ENCODE peak calls at places on chromosome 16, in ten cellular contexts. One of them, this sample, is unnamed.
A peak's percentile ranks its signal among the peaks of the same experiment; 100 is the strongest.

GRCh38 chr16:8611122-8611521 is 10.4 kb upstream of the METTL22 start:
- DNase-seq in prostate gland: no peak
- DNase-seq in lung: no peak
- DNase-seq in osteoblast: no peak
- DNase-seq in heart right ventricle: no peak
- DNase-seq in HL-60: no peak
- DNase-seq in IMR-90: no peak
- DNase-seq in ovary: no peak
- DNase-seq in GM23338: no peak
- DNase-seq in cardiac muscle cell: no peak
- DNase-seq in this sample: no peak

GRCh38 chr16:78194948-78195347 is 95.5 kb downstream of the WWOX start:
- DNase-seq in lung: no peak
- DNase-seq in IMR-90: no peak
- DNase-seq in osteoblast: no peak
- DNase-seq in cardiac muscle cell: no peak
- DNase-seq in prostate gland: no peak
- DNase-seq in ovary: no peak
- DNase-seq in HL-60: no peak
- DNase-seq in GM23338: no peak
- DNase-seq in heart right ventricle: no peak
- DNase-seq in this sample: no peak

GRCh38 chr16:35195864-35196216 is 1736.4 kb downstream of the TP53TG3F start:
- DNase-seq in IMR-90: no peak
- DNase-seq in HL-60: no peak
- DNase-seq in cardiac muscle cell: no peak
- DNase-seq in osteoblast: no peak
- DNase-seq in prostate gland: no peak
- DNase-seq in lung: no peak
- DNase-seq in GM23338: no peak
- DNase-seq in ovary: no peak
- DNase-seq in heart right ventricle: no peak
- DNase-seq in this sample: no peak

GRCh38 chr16:12257926-12258561 is 281.5 kb downstream of the SNX29 start:
- DNase-seq in HL-60: no peak
- DNase-seq in osteoblast: peak; percentile 17
- DNase-seq in cardiac muscle cell: peak; percentile 35
- DNase-seq in GM23338: peak; percentile 28
- DNase-seq in IMR-90: no peak
- DNase-seq in heart right ventricle: no peak
- DNase-seq in ovary: no peak
- DNase-seq in lung: no peak
- DNase-seq in prostate gland: no peak
- DNase-seq in this sample: peak; percentile 85

GRCh38 chr16:73813523-73813922 is 483.1 kb upstream of the PSMD7 start:
- DNase-seq in osteoblast: no peak
- DNase-seq in ovary: no peak
- DNase-seq in IMR-90: no peak
- DNase-seq in heart right ventricle: peak; percentile 6
- DNase-seq in GM23338: no peak
- DNase-seq in HL-60: no peak
- DNase-seq in cardiac muscle cell: no peak
- DNase-seq in prostate gland: no peak
- DNase-seq in lung: no peak
- DNase-seq in this sample: no peak

GRCh38 chr16:83967091-83967490 is 953 bp upstream of the NECAB2 start:
- DNase-seq in HL-60: no peak
- DNase-seq in cardiac muscle cell: no peak
- DNase-seq in osteoblast: peak; percentile 3
- DNase-seq in lung: no peak
- DNase-seq in IMR-90: no peak
- DNase-seq in prostate gland: no peak
- DNase-seq in ovary: no peak
- DNase-seq in GM23338: no peak
- DNase-seq in heart right ventricle: no peak
- DNase-seq in this sample: no peak

GRCh38 chr16:58062821-58063220 is 37.3 kb downstream of the MMP15 start:
- DNase-seq in lung: no peak
- DNase-seq in osteoblast: peak; percentile 43
- DNase-seq in heart right ventricle: no peak
- DNase-seq in HL-60: no peak
- DNase-seq in prostate gland: no peak
- DNase-seq in IMR-90: no peak
- DNase-seq in ovary: no peak
- DNase-seq in GM23338: no peak
- DNase-seq in cardiac muscle cell: no peak
- DNase-seq in this sample: no peak

GRCh38 chr16:8812162-8812843 is 14.7 kb downstream of the PMM2 start:
- DNase-seq in ovary: no peak
- DNase-seq in lung: no peak
- DNase-seq in IMR-90: no peak
- DNase-seq in osteoblast: no peak
- DNase-seq in heart right ventricle: no peak
- DNase-seq in cardiac muscle cell: no peak
- DNase-seq in prostate gland: no peak
- DNase-seq in HL-60: no peak
- DNase-seq in GM23338: no peak
- DNase-seq in this sample: no peak

GRCh38 chr16:46729326-46729995 is 18.7 kb downstream of the MYLK3 start:
- DNase-seq in prostate gland: no peak
- DNase-seq in osteoblast: no peak
- DNase-seq in HL-60: no peak
- DNase-seq in ovary: no peak
- DNase-seq in GM23338: no peak
- DNase-seq in heart right ventricle: no peak
- DNase-seq in lung: no peak
- DNase-seq in IMR-90: no peak
- DNase-seq in cardiac muscle cell: no peak
- DNase-seq in this sample: no peak

GRCh38 chr16:46731691-46732555 is 16.2 kb downstream of the MYLK3 start:
- DNase-seq in GM23338: no peak
- DNase-seq in cardiac muscle cell: no peak
- DNase-seq in ovary: no peak
- DNase-seq in osteoblast: no peak
- DNase-seq in IMR-90: no peak
- DNase-seq in heart right ventricle: peak; percentile 41
- DNase-seq in lung: no peak
- DNase-seq in HL-60: no peak
- DNase-seq in prostate gland: no peak
- DNase-seq in this sample: no peak

GRCh38 chr16:46730126-46730525 is 18.0 kb downstream of the MYLK3 start:
- DNase-seq in ovary: no peak
- DNase-seq in cardiac muscle cell: no peak
- DNase-seq in osteoblast: no peak
- DNase-seq in lung: no peak
- DNase-seq in heart right ventricle: no peak
- DNase-seq in prostate gland: no peak
- DNase-seq in GM23338: no peak
- DNase-seq in HL-60: no peak
- DNase-seq in IMR-90: no peak
- DNase-seq in this sample: no peak

GRCh38 chr16:46732561-46732960 is 15.6 kb downstream of the MYLK3 start:
- DNase-seq in heart right ventricle: no peak
- DNase-seq in IMR-90: no peak
- DNase-seq in cardiac muscle cell: no peak
- DNase-seq in ovary: no peak
- DNase-seq in osteoblast: no peak
- DNase-seq in GM23338: no peak
- DNase-seq in HL-60: no peak
- DNase-seq in prostate gland: no peak
- DNase-seq in lung: no peak
- DNase-seq in this sample: no peak

GRCh38 chr16:46730801-46731690 is 17.1 kb downstream of the MYLK3 start:
- DNase-seq in heart right ventricle: peak; percentile 40
- DNase-seq in IMR-90: no peak
- DNase-seq in lung: no peak
- DNase-seq in osteoblast: no peak
- DNase-seq in cardiac muscle cell: no peak
- DNase-seq in GM23338: no peak
- DNase-seq in prostate gland: no peak
- DNase-seq in ovary: no peak
- DNase-seq in HL-60: no peak
- DNase-seq in this sample: no peak
- H3K27me3 ChIP-seq in heart right ventricle: no peaks in the 10 kb centered on the region
- H3K27me3 ChIP-seq in IMR-90: no peaks in the 10 kb centered on the region
- H3K27me3 ChIP-seq in lung: no peaks in the 10 kb centered on the region
- H3K27me3 ChIP-seq in osteoblast: no peaks in the 10 kb centered on the region
- H3K27me3 ChIP-seq in cardiac muscle cell: no peaks in the 10 kb centered on the region
- H3K27me3 ChIP-seq in GM23338: no peaks in the 10 kb centered on the region
- H3K27me3 ChIP-seq in prostate gland: no peaks in the 10 kb centered on the region
- H3K27me3 ChIP-seq in ovary: no peaks in the 10 kb centered on the region
- H3K27me3 ChIP-seq in HL-60: no peaks in the 10 kb centered on the region
- H3K27me3 ChIP-seq in this sample: no peaks in the 10 kb centered on the region

GRCh38 chr16:86193528-86194193 is 294.7 kb downstream of the IRF8 start:
- DNase-seq in osteoblast: no peak
- DNase-seq in IMR-90: no peak
- DNase-seq in ovary: no peak
- DNase-seq in cardiac muscle cell: no peak
- DNase-seq in heart right ventricle: no peak
- DNase-seq in HL-60: no peak
- DNase-seq in lung: no peak
- DNase-seq in GM23338: no peak
- DNase-seq in prostate gland: no peak
- DNase-seq in this sample: no peak

GRCh38 chr16:86199182-86199581 is 300.2 kb downstream of the IRF8 start:
- DNase-seq in GM23338: no peak
- DNase-seq in HL-60: no peak
- DNase-seq in IMR-90: peak; percentile 18
- DNase-seq in ovary: no peak
- DNase-seq in lung: no peak
- DNase-seq in heart right ventricle: no peak
- DNase-seq in osteoblast: no peak
- DNase-seq in cardiac muscle cell: no peak
- DNase-seq in prostate gland: no peak
- DNase-seq in this sample: no peak

GRCh38 chr16:86195863-86196630 is 297.1 kb downstream of the IRF8 start:
- DNase-seq in lung: no peak
- DNase-seq in osteoblast: no peak
- DNase-seq in prostate gland: no peak
- DNase-seq in IMR-90: no peak
- DNase-seq in heart right ventricle: no peak
- DNase-seq in cardiac muscle cell: peak; percentile 95
- DNase-seq in GM23338: peak; percentile 83
- DNase-seq in HL-60: no peak
- DNase-seq in ovary: no peak
- DNase-seq in this sample: no peak

GRCh38 chr16:86198201-86199118 is 299.5 kb downstream of the IRF8 start:
- DNase-seq in osteoblast: no peak
- DNase-seq in cardiac muscle cell: no peak
- DNase-seq in lung: no peak
- DNase-seq in HL-60: no peak
- DNase-seq in IMR-90: no peak
- DNase-seq in prostate gland: no peak
- DNase-seq in ovary: no peak
- DNase-seq in GM23338: no peak
- DNase-seq in heart right ventricle: no peak
- DNase-seq in this sample: no peak

DNA sequence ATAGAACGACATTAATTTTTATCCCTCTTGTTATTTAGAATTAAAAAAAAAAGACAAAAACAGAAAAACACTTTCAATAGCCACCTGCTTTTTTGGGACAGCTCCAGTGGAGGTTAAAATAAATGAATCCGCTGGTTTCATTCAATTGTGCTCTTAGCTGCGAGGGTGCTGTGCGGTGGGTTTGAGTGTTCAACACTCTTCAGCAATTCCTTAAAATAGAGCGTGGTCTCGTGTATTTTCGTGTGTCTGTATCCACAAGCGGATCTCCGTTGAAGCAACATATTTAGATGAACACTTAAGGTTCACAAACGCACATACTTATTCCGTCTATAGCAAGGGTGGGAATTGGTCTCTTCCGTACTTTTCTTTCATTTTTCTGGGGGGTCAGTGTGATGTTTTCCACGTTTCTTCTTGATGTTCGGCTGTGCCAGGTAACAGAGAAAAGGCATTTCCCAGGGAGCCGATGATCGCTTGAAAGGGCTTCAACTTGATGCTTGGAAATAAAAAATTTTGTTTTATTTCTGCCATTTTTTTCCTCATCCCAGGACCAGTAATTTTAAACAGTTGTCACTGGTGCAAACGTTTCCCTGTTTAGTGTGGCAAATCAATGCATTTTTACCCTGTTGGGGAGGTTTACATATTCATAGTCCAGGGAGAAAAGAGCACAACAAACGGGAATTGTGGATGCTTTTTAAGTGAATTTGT is 297.9 kb downstream of the IRF8 start:
- DNase-seq in osteoblast: no peak
- DNase-seq in lung: no peak
- DNase-seq in HL-60: no peak
- DNase-seq in GM23338: no peak
- DNase-seq in ovary: no peak
- DNase-seq in prostate gland: no peak
- DNase-seq in heart right ventricle: no peak
- DNase-seq in cardiac muscle cell: no peak
- DNase-seq in IMR-90: no peak
- DNase-seq in this sample: no peak
- H3K27ac ChIP-seq in osteoblast: no peak overlapping the region
- H3K27ac ChIP-seq in lung: peak overlapping the region; percentile 79
- H3K27ac ChIP-seq in HL-60: no peak overlapping the region
- H3K27ac ChIP-seq in GM23338: no peak overlapping the region
- H3K27ac ChIP-seq in ovary: no peak overlapping the region
- H3K27ac ChIP-seq in prostate gland: peak overlapping the region; percentile 67
- H3K27ac ChIP-seq in heart right ventricle: no peak overlapping the region
- H3K27ac ChIP-seq in cardiac muscle cell: peak overlapping the region; percentile 91
- H3K27ac ChIP-seq in IMR-90: no peak overlapping the region
- H3K27ac ChIP-seq in this sample: peak overlapping the region; percentile 87

GRCh38 chr16:24360936-24361335 is 104.8 kb downstream of the CACNG3 start:
- DNase-seq in HL-60: no peak
- DNase-seq in GM23338: no peak
- DNase-seq in ovary: no peak
- DNase-seq in prostate gland: no peak
- DNase-seq in IMR-90: no peak
- DNase-seq in osteoblast: no peak
- DNase-seq in cardiac muscle cell: no peak
- DNase-seq in heart right ventricle: no peak
- DNase-seq in lung: no peak
- DNase-seq in this sample: no peak

GRCh38 chr16:24367186-24367585 is 111.1 kb downstream of the CACNG3 start:
- DNase-seq in HL-60: no peak
- DNase-seq in lung: no peak
- DNase-seq in cardiac muscle cell: no peak
- DNase-seq in heart right ventricle: no peak
- DNase-seq in ovary: no peak
- DNase-seq in GM23338: no peak
- DNase-seq in IMR-90: no peak
- DNase-seq in prostate gland: no peak
- DNase-seq in osteoblast: no peak
- DNase-seq in this sample: no peak

GRCh38 chr16:24359490-24359889 is 103.4 kb downstream of the CACNG3 start:
- DNase-seq in HL-60: no peak
- DNase-seq in heart right ventricle: no peak
- DNase-seq in prostate gland: no peak
- DNase-seq in GM23338: no peak
- DNase-seq in IMR-90: no peak
- DNase-seq in cardiac muscle cell: no peak
- DNase-seq in osteoblast: no peak
- DNase-seq in ovary: no peak
- DNase-seq in lung: no peak
- DNase-seq in this sample: no peak

DNA sequence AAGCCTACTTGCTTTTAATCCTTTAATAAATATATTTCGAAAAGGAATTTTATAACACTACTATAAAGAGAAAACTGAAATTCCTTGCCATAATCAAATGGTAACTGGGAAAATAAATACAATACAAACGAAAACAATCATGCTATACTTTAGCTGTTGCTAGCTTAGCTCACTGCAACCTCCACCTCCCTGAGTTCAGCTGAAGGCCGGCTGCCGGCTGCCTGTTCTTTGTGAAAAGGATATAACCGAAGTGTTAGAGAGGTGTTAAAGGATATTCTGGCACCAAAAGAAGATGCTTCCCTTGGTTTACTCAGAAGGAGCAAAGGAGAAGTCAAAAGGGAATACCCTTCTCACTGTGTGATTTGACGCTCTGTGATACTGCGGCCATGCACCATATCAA is 108.5 kb downstream of the CACNG3 start:
- DNase-seq in HL-60: no peak
- DNase-seq in lung: no peak
- DNase-seq in GM23338: no peak
- DNase-seq in prostate gland: no peak
- DNase-seq in osteoblast: no peak
- DNase-seq in IMR-90: no peak
- DNase-seq in ovary: no peak
- DNase-seq in cardiac muscle cell: no peak
- DNase-seq in heart right ventricle: no peak
- DNase-seq in this sample: no peak
- H3K27me3 ChIP-seq in HL-60: peaks cover 3% of the 10 kb centered on the region
- H3K27me3 ChIP-seq in lung: no peaks in the 10 kb centered on the region
- H3K27me3 ChIP-seq in GM23338: no peaks in the 10 kb centered on the region
- H3K27me3 ChIP-seq in prostate gland: no peaks in the 10 kb centered on the region
- H3K27me3 ChIP-seq in osteoblast: no peaks in the 10 kb centered on the region
- H3K27me3 ChIP-seq in IMR-90: no peaks in the 10 kb centered on the region
- H3K27me3 ChIP-seq in ovary: no peaks in the 10 kb centered on the region
- H3K27me3 ChIP-seq in cardiac muscle cell: no peaks in the 10 kb centered on the region
- H3K27me3 ChIP-seq in heart right ventricle: peaks cover 14% of the 10 kb centered on the region
- H3K27me3 ChIP-seq in this sample: no peaks in the 10 kb centered on the region

GRCh38 chr16:68643227-68643626 is 1.9 kb upstream of the CDH3 start:
- DNase-seq in prostate gland: no peak
- DNase-seq in osteoblast: no peak
- DNase-seq in lung: no peak
- DNase-seq in IMR-90: no peak
- DNase-seq in cardiac muscle cell: no peak
- DNase-seq in HL-60: no peak
- DNase-seq in heart right ventricle: no peak
- DNase-seq in ovary: peak; percentile 20
- DNase-seq in GM23338: no peak
- DNase-seq in this sample: no peak

GRCh38 chr16:68640972-68641371 is 4.1 kb upstream of the CDH3 start:
- DNase-seq in heart right ventricle: no peak
- DNase-seq in GM23338: no peak
- DNase-seq in cardiac muscle cell: no peak
- DNase-seq in lung: no peak
- DNase-seq in ovary: peak; percentile 23
- DNase-seq in prostate gland: no peak
- DNase-seq in HL-60: no peak
- DNase-seq in osteoblast: peak; percentile 62
- DNase-seq in IMR-90: no peak
- DNase-seq in this sample: peak; percentile 38

GRCh38 chr16:68642436-68643064 is 2.6 kb upstream of the CDH3 start:
- DNase-seq in ovary: peak; percentile 69
- DNase-seq in IMR-90: no peak
- DNase-seq in GM23338: peak; percentile 95
- DNase-seq in osteoblast: peak; percentile 82
- DNase-seq in prostate gland: no peak
- DNase-seq in cardiac muscle cell: peak; percentile 77
- DNase-seq in heart right ventricle: no peak
- DNase-seq in lung: peak; percentile 67
- DNase-seq in HL-60: no peak
- DNase-seq in this sample: no peak

GRCh38 chr16:68643847-68644246 is 1.3 kb upstream of the CDH3 start:
- DNase-seq in IMR-90: no peak
- DNase-seq in heart right ventricle: no peak
- DNase-seq in ovary: peak; percentile 62
- DNase-seq in HL-60: no peak
- DNase-seq in cardiac muscle cell: peak; percentile 72
- DNase-seq in GM23338: no peak
- DNase-seq in lung: no peak
- DNase-seq in prostate gland: no peak
- DNase-seq in osteoblast: no peak
- DNase-seq in this sample: no peak

DNA sequence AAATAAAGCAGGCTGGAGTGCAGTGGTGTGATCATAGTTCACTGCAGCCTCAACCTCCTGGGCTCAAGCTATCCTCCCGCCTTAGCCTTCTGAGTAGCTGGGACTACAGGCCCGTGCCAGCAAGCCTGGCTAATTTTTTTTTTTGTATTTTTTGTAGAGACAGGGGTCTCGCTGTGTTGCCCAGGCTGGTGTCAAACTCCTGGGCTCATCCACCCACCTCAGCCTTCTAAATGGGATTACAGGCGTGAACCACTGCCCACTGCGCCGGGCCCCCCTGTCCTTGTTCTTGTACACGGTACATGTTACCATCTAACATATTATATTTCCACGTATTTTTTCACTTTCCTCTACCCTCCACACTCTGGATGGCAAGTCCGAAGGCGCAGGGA is 3.1 kb upstream of the CDH3 start:
- DNase-seq in osteoblast: no peak
- DNase-seq in IMR-90: no peak
- DNase-seq in heart right ventricle: no peak
- DNase-seq in lung: no peak
- DNase-seq in GM23338: no peak
- DNase-seq in HL-60: no peak
- DNase-seq in prostate gland: no peak
- DNase-seq in cardiac muscle cell: no peak
- DNase-seq in ovary: no peak
- DNase-seq in this sample: no peak
- H3K27ac ChIP-seq in osteoblast: no peak overlapping the region
- H3K27ac ChIP-seq in IMR-90: no peak overlapping the region
- H3K27ac ChIP-seq in heart right ventricle: no peak overlapping the region
- H3K27ac ChIP-seq in lung: no peak overlapping the region
- H3K27ac ChIP-seq in GM23338: no peak overlapping the region
- H3K27ac ChIP-seq in HL-60: no peak overlapping the region
- H3K27ac ChIP-seq in prostate gland: no peak overlapping the region
- H3K27ac ChIP-seq in cardiac muscle cell: peak overlapping the region; percentile 62
- H3K27ac ChIP-seq in ovary: peak overlapping the region; percentile 88
- H3K27ac ChIP-seq in this sample: no peak overlapping the region

This sample was measured in small intestine.